ENCODE peak calls at places on chromosomes 4 and X, in six cellular contexts. T is Calu3; A is activated CD4-positive, alpha-beta T cell treated with anti-CD3 and anti-CD28 coated beads, Interleukin-2, amount 50 U/mL, for 24 hours; G is left lung; C is NCI-H460; H is breast epithelium. F is an unnamed sample.

GRCh38 chr4:7420661-7421040 is 14.1 kb downstream of the PSAPL1 start:
- DNase-seq in T (no peak), A (no peak), G (peak), C (no peak), H (peak), F (no peak)

GRCh38 chr4:128322311-128322710 is 34.7 kb upstream of the PGRMC2 start:
- DNase-seq in T (no peak), A (no peak), G (no peak), C (no peak), H (no peak), F (no peak)

GRCh38 chr4:53100801-53101581 is 238.9 kb downstream of the RASL11B start:
- DNase-seq in T (no peak), A (no peak), G (no peak), C (no peak), H (no peak), F (no peak)

GRCh38 chrX:69158166-69159040 is 6.8 kb downstream of the PJA1 start:
- DNase-seq in T (peak), A (no peak), G (no peak), C (peak), H (no peak), F (peak)

GRCh38 chr4:138897818-138898226 is 117.8 kb upstream of the NOCT start:
- DNase-seq in T (no peak), A (no peak), G (no peak), C (no peak), H (no peak), F (no peak)

GRCh38 chr4:123478859-123479345 is 82.3 kb downstream of the SPRY1 start:
- DNase-seq in T (peak), A (no peak), G (no peak), C (no peak), H (no peak), F (no peak)

GRCh38 chrX:115679460-115679859 is 118.5 kb downstream of the PLS3 start:
- DNase-seq in T (no peak), A (no peak), G (no peak), C (peak), H (no peak), F (no peak)

GRCh38 chrX:136215559-136215958 is 35.6 kb downstream of the MAP7D3 start:
- DNase-seq in T (no peak), A (no peak), G (no peak), C (no peak), H (no peak), F (no peak)

GRCh38 chr4:155249036-155249566 is 40.7 kb downstream of the NPY2R start:
- DNase-seq in T (no peak), A (no peak), G (no peak), C (no peak), H (no peak), F (no peak)

GRCh38 chr4:34309356-34309900 is 1934.9 kb downstream of the ARAP2 start:
- DNase-seq in T (no peak), A (no peak), G (no peak), C (no peak), H (no peak), F (no peak)

GRCh38 chr4:81214518-81215218 is 354 bp downstream of the PRKG2 start:
- DNase-seq in T (peak), A (no peak), G (peak), C (no peak), H (no peak), F (peak)

GRCh38 chrX:41561045-41561444 is 113.9 kb downstream of the NYX start:
- DNase-seq in T (no peak), A (no peak), G (no peak), C (peak), H (no peak), F (no peak)

GRCh38 chr4:118557298-118557851 is 127.8 kb upstream of the METTL14 start:
- DNase-seq in T (peak), A (no peak), G (no peak), C (no peak), H (no peak), F (no peak)